ENCODE peak calls at places on chromosomes 16 and 17, in ten cellular contexts. V is mesothelial cell of epicardium; A is gastrocnemius medialis; H is fibroblast of mammary gland; E is fibroblast of lung; I is cardiac fibroblast; S is WTC11; W is PC-3; J is tibial artery; F is CD4-positive, alpha-beta T cell. L is an unnamed sample.

GRCh38 chr17:7204335-7204734 is 15.3 kb downstream of the DLG4 start:
- DNase-seq in W (no peak), J (no peak), A (no peak), F (no peak), E (no peak), V (no peak), S (no peak), H (no peak), I (no peak), L (no peak)

GRCh38 chr16:75066861-75067447 is 49.6 kb downstream of the LDHD start:
- DNase-seq in W (no peak), H (no peak), I (no peak), A (no peak), S (no peak), E (no peak), F (no peak), J (no peak), V (no peak), L (no peak)

GRCh38 chr17:6752068-6752909 is 3.6 kb upstream of the XAF1 start:
- DNase-seq in E (peak), I (peak), H (peak), W (peak), J (peak), F (no peak), A (peak), V (no peak), S (no peak), L (peak)

GRCh38 chr16:87880117-87880696 is 10.9 kb upstream of the SLC7A5 start:
- DNase-seq in I (no peak), H (no peak), F (no peak), J (no peak), A (no peak), S (no peak), V (no peak), W (no peak), E (no peak), L (no peak)

GRCh38 chr17:15966183-15966878 is 21.4 kb downstream of the ADORA2B start:
- DNase-seq in V (no peak), S (peak), A (no peak), J (no peak), W (peak), E (peak), F (no peak), I (peak), H (no peak), L (no peak)

GRCh38 chr17:40333781-40334453 is 24.9 kb downstream of the RARA start:
- DNase-seq in I (no peak), E (no peak), V (no peak), A (peak), H (no peak), S (no peak), W (no peak), J (no peak), F (no peak), L (no peak)

GRCh38 chr17:33292981-33293867 is at the start of gene ASIC2:
- DNase-seq in E (peak), H (peak), W (peak), I (no peak), V (peak), S (peak), J (no peak), F (no peak), A (no peak), L (no peak)

GRCh38 chr16:69610356-69610755 is 44.6 kb downstream of the NFAT5 start:
- DNase-seq in A (no peak), H (no peak), W (no peak), S (no peak), J (no peak), E (peak), I (no peak), F (no peak), V (no peak), L (no peak)

GRCh38 chr17:238071-238963 is 56.9 kb upstream of the DOC2B start:
- DNase-seq in A (no peak), W (no peak), V (no peak), I (no peak), S (peak), E (no peak), H (no peak), F (no peak), J (peak), L (no peak)

DNA sequence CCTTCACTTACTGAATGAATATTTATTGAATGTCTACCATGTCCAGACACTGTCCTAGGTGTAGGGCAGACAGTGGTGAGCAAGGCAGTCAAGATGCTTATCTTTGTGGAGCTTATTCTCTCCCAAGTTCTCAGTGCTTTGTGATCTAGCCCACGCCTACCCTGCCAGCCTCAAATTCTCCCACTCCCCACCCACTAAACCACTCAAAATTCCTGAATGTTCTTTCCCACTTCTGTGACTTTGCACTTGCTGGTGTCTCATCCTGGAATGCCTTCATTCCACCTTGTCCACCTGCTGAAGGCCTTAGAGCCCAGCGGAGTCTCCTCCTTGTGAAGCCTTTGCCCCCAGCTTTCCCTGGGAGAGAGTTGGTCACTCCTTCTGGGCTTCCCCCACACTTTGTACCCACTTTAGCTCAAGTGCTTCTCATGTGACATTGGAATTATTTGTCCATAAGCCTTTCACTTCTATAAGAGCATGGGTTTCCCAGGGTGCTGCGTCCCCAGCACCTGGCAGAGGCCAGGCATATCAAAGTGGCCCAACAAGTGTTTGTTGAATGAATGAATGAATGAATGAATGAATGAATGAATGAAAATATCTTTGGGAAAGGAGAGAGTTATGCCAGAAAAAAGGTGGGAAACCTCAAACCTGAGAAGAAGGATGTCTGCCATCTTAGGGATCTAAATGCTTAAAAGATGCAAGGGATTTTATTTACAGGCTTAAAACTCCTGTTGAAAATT is 23.0 kb downstream of the CCDC182 start:
- DNase-seq in V (no peak), S (no peak), E (no peak), J (no peak), H (no peak), F (no peak), A (no peak), I (no peak), W (no peak), L (no peak)
- TF ChIP-seq CTCF in V (no peak), S (no peak), E (no peak), J (no peak), H (no peak), F (no peak), A (no peak), I (no peak), W (no peak), L (no peak)

GRCh38 chr16:25372716-25373115 is 115.1 kb upstream of the ZKSCAN2 start:
- DNase-seq in V (no peak), S (no peak), J (no peak), H (no peak), W (no peak), A (no peak), I (no peak), F (no peak), E (no peak), L (no peak)
- TF ChIP-seq CTCF in V (no peak), S (no peak), J (no peak), H (no peak), W (no peak), A (no peak), I (no peak), F (no peak), E (no peak), L (no peak)

GRCh38 chr17:42531455-42532354 is 4.3 kb upstream of the NAGLU start:
- DNase-seq in F (peak), H (peak), J (peak), A (peak), E (peak), V (peak), S (peak), W (peak), I (peak), L (peak)
- TF ChIP-seq CTCF in F (peak), H (peak), J (peak), A (peak), E (peak), V (peak), S (no peak), W (peak), I (peak), L (peak)

GRCh38 chr17:28364665-28365363 is at the start of gene SEBOX:
- DNase-seq in V (no peak), F (no peak), I (no peak), W (no peak), S (no peak), E (no peak), A (no peak), H (no peak), J (no peak), L (no peak)

GRCh38 chr17:28368306-28368831 is 1.7 kb downstream of the VTN start:
- DNase-seq in H (no peak), J (no peak), W (no peak), I (no peak), F (no peak), S (no peak), V (no peak), E (no peak), A (no peak), L (no peak)

GRCh38 chr17:28367641-28368305 is 2.3 kb downstream of the VTN start:
- DNase-seq in H (no peak), V (no peak), E (no peak), S (no peak), F (no peak), A (no peak), W (no peak), J (no peak), I (no peak), L (no peak)

GRCh38 chr17:28365487-28365886 is 488 bp upstream of the SEBOX start:
- DNase-seq in V (no peak), F (no peak), S (no peak), I (no peak), W (no peak), A (no peak), H (no peak), E (no peak), J (no peak), L (no peak)

GRCh38 chr17:28366605-28367004 is 1.6 kb upstream of the SEBOX start:
- DNase-seq in A (no peak), H (no peak), E (no peak), V (no peak), W (no peak), S (no peak), J (no peak), I (no peak), F (no peak), L (no peak)
- TF ChIP-seq CTCF in A (no peak), H (peak), E (no peak), V (no peak), W (no peak), S (no peak), J (no peak), I (no peak), F (no peak), L (peak)

DNA sequence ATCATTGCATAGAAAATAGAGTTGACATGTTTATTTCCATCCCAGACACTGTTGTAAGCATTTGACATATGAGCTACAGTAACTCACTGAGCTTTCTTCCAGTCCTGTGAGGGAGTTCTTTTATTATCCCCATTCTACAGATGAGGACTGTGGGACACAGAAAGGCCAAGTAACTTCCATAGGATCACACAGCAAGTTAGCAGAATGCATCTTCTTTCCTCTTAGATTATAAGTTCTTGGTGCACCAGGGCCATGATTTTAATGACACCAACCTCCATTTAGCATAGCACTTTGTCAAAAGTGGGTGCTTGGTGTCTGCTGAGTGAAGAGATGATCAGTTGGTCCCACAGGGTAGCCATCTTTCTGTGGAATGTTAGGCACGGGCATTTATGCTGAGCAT is 12.7 kb downstream of the JPT2 start:
- DNase-seq in W (no peak), V (no peak), F (no peak), I (no peak), H (no peak), A (no peak), J (no peak), S (no peak), E (no peak), L (no peak)
- TF ChIP-seq CTCF in W (no peak), V (no peak), F (no peak), I (no peak), H (no peak), A (no peak), J (no peak), S (no peak), E (no peak), L (no peak)

GRCh38 chr16:31129568-31130335 is 5.8 kb downstream of the PRSS8 start:
- DNase-seq in S (no peak), I (peak), V (no peak), J (no peak), H (peak), A (peak), W (no peak), E (peak), F (no peak), L (no peak)
- TF ChIP-seq CTCF in S (no peak), I (no peak), V (no peak), J (no peak), H (peak), A (no peak), W (no peak), E (no peak), F (no peak), L (no peak)

GRCh38 chr16:67761924-67762323 is 42.8 kb upstream of the GFOD2 start:
- DNase-seq in H (no peak), E (no peak), S (no peak), F (no peak), I (no peak), V (no peak), A (no peak), W (no peak), J (no peak), L (no peak)

GRCh38 chr16:67762385-67762784 is 43.3 kb upstream of the GFOD2 start:
- DNase-seq in W (peak), E (no peak), H (no peak), A (no peak), F (no peak), V (no peak), I (no peak), S (no peak), J (no peak), L (no peak)

GRCh38 chr16:67760831-67761230 is 41.7 kb upstream of the GFOD2 start:
- DNase-seq in A (no peak), F (no peak), H (no peak), W (no peak), V (no peak), S (no peak), E (no peak), I (no peak), J (no peak), L (no peak)

GRCh38 chr16:67758966-67759365 is 39.9 kb upstream of the GFOD2 start:
- DNase-seq in E (no peak), W (no peak), J (no peak), I (no peak), F (no peak), V (no peak), H (no peak), S (no peak), A (no peak), L (no peak)

DNA sequence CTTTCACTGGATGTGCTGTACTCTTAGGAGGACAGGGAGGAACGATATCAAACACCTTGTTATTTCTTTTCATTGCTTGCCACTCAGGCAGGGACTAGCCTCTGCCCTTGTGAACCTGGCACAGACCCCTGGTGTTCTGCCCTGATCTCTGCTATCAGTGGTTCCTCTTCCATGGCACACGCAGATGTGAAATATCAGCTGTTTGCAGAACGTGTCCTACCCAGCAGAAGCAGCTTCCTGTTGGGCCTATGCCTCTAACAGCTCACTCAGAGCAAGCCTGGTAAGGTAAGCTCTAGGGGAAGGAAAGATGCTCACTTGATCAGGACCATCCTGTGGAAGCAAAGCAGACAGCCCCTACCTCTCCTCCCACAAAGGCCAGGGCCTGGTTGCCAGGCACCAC is 41.1 kb upstream of the GFOD2 start:
- DNase-seq in H (no peak), I (no peak), V (no peak), W (no peak), F (no peak), E (no peak), S (no peak), A (peak), J (no peak), L (no peak)
- TF ChIP-seq CTCF in H (no peak), I (no peak), V (no peak), W (no peak), F (no peak), E (no peak), S (no peak), A (no peak), J (no peak), L (no peak)

GRCh38 chr17:43784628-43785101 is 4.4 kb downstream of the CFAP97D1 start:
- DNase-seq in F (no peak), S (no peak), A (no peak), V (no peak), E (peak), H (peak), W (peak), I (peak), J (no peak), L (peak)

GRCh38 chr17:43787728-43788127 is 7.5 kb downstream of the CFAP97D1 start:
- DNase-seq in E (no peak), I (no peak), W (no peak), H (no peak), F (no peak), J (no peak), A (no peak), V (no peak), S (no peak), L (no peak)

GRCh38 chr17:43791589-43791988 is 11.4 kb downstream of the CFAP97D1 start:
- DNase-seq in V (no peak), E (peak), A (no peak), H (peak), F (no peak), S (no peak), W (peak), I (peak), J (no peak), L (peak)

GRCh38 chr17:43789482-43789881 is 9.2 kb downstream of the CFAP97D1 start:
- DNase-seq in V (no peak), J (no peak), A (no peak), S (no peak), W (no peak), I (no peak), E (no peak), H (no peak), F (no peak), L (no peak)

DNA sequence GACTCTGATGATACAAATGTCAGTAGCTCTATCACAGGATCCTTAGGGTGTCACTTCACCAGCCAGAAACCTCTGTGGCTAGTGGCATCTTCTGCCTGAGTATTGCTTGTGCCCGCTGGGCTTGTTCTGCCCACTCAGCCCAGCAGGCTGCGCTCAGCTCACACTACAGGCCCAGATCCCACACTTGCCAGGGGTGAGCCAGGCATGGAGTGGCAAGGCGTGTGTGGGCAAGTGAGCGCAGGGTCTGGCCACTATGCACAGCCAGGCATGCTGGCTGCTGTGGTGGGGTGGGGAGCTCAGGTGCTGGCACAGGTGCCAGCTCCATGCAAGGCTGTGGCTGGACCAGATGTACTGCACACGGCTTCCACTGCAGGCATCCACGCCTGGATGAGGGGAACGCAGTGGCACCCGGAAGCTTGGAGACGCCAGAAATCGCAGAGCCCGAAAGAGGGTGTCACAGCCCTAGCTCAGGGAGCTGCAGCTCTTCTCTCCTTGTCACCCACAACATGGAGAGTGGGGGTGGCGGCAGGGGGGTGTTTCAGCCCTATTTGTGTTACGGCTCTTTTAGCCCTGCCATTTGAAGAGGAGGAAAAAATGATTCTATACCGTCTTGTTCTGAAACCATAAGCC is 10.2 kb downstream of the CFAP97D1 start:
- DNase-seq in I (no peak), J (no peak), E (no peak), W (peak), S (peak), V (no peak), H (no peak), F (no peak), A (no peak), L (peak)
- TF ChIP-seq CTCF in I (peak), J (no peak), E (peak), W (peak), S (no peak), V (no peak), H (no peak), F (no peak), A (no peak), L (peak)

GRCh38 chr17:82300707-82301270 is 16.6 kb downstream of the CD7 start:
- DNase-seq in E (peak), I (peak), W (peak), F (peak), A (peak), S (peak), J (no peak), V (peak), H (peak), L (peak)
- TF ChIP-seq CTCF in E (peak), I (peak), W (peak), F (peak), A (peak), S (peak), J (peak), V (peak), H (peak), L (peak)

GRCh38 chr16:4765511-4766474 is 1.2 kb downstream of the ZNF500 start:
- DNase-seq in S (no peak), H (no peak), W (no peak), E (no peak), V (no peak), J (no peak), F (no peak), A (no peak), I (no peak), L (no peak)

GRCh38 chr16:4768549-4769305 is 1.8 kb upstream of the ZNF500 start:
- DNase-seq in F (peak), V (peak), E (peak), J (peak), A (peak), S (peak), I (peak), H (peak), W (peak), L (peak)

GRCh38 chr16:4769306-4769638 is 2.3 kb upstream of the ZNF500 start:
- DNase-seq in H (no peak), J (no peak), V (no peak), F (no peak), W (no peak), A (no peak), E (no peak), S (no peak), I (no peak), L (no peak)

GRCh38 chr16:4767872-4768548 is 1.0 kb upstream of the ZNF500 start:
- DNase-seq in V (no peak), J (peak), E (peak), S (no peak), W (no peak), I (peak), F (no peak), H (peak), A (peak), L (no peak)

GRCh38 chr16:4766875-4767628 is at the start of gene ZNF500:
- DNase-seq in E (peak), W (peak), I (peak), S (peak), A (peak), J (peak), V (peak), F (peak), H (peak), L (peak)
- TF ChIP-seq CTCF in E (no peak), W (no peak), I (no peak), S (no peak), A (no peak), J (no peak), V (no peak), F (no peak), H (no peak), L (no peak)